ENCODE peak calls at places on chromosomes 4 and X, in eight cellular contexts. W is thoracic aorta; A is RWPE2; Z is CD8-positive, alpha-beta memory T cell; T is A673; V is GM23338; N is cardiac muscle cell; M is vagina. X is an unnamed sample. For H3K4me1, the result is how much of the 10 kb centered on the place peaks cover.

GRCh38 chrX:82666355-82666754 is 841.7 kb upstream of the POU3F4 start:
- DNase-seq in W (no peak), A (no peak), Z (no peak), T (no peak), V (peak), N (no peak), M (no peak), X (no peak)

GRCh38 chr4:55125087-55125721 is at the start of gene KDR:
- DNase-seq in W (no peak), A (no peak), Z (no peak), T (peak), V (peak), N (peak), M (no peak), X (no peak)

GRCh38 chr4:159735281-159736207 is 632.7 kb downstream of the RAPGEF2 start:
- DNase-seq in W (no peak), A (no peak), Z (no peak), T (no peak), V (peak), N (no peak), M (no peak), X (no peak)

GRCh38 chr4:4486969-4487368 is 54.9 kb downstream of the STX18 start:
- DNase-seq in W (no peak), A (no peak), Z (no peak), T (no peak), V (no peak), N (no peak), M (no peak), X (no peak)

GRCh38 chr4:177239475-177239874 is 70.2 kb upstream of the NEIL3 start:
- DNase-seq in W (no peak), A (no peak), Z (no peak), T (no peak), V (no peak), N (no peak), M (no peak), X (no peak)

GRCh38 chr4:88802138-88802537 is 104.5 kb upstream of the NAP1L5 start:
- DNase-seq in W (no peak), A (no peak), Z (no peak), T (no peak), V (no peak), N (no peak), M (no peak), X (no peak)

GRCh38 chr4:153140294-153140693 is 63.9 kb upstream of the TRIM2 start:
- DNase-seq in W (no peak), A (no peak), Z (no peak), T (no peak), V (no peak), N (no peak), M (no peak), X (no peak)

GRCh38 chr4:138348055-138348454 is 105.9 kb upstream of the SLC7A11 start:
- DNase-seq in W (no peak), A (no peak), Z (no peak), T (no peak), V (no peak), N (no peak), M (no peak), X (no peak)

GRCh38 chr4:94413085-94413685 is 38.6 kb upstream of the PDLIM5 start:
- DNase-seq in W (no peak), A (no peak), Z (no peak), T (no peak), V (no peak), N (no peak), M (no peak), X (no peak)

GRCh38 chr4:40000711-40001110 is 23.0 kb upstream of the PDS5A start:
- DNase-seq in W (no peak), A (no peak), Z (no peak), T (no peak), V (no peak), N (no peak), M (no peak), X (no peak)

GRCh38 chr4:1369091-1369450 is 22.1 kb downstream of the UVSSA start:
- DNase-seq in W (no peak), A (peak), Z (no peak), T (no peak), V (no peak), N (no peak), M (no peak), X (no peak)

GRCh38 chr4:1367936-1368289 is 20.9 kb downstream of the UVSSA start:
- DNase-seq in W (no peak), A (peak), Z (no peak), T (no peak), V (no peak), N (no peak), M (no peak), X (no peak)

GRCh38 chr4:1366371-1367229 is 19.6 kb downstream of the UVSSA start:
- DNase-seq in W (no peak), A (peak), Z (no peak), T (no peak), V (no peak), N (no peak), M (no peak), X (no peak)

GRCh38 chr4:1368421-1369090 is 21.5 kb downstream of the UVSSA start:
- DNase-seq in W (no peak), A (peak), Z (no peak), T (no peak), V (peak), N (no peak), M (no peak), X (no peak)

GRCh38 chr4:1367230-1367935 is 20.4 kb downstream of the UVSSA start:
- DNase-seq in W (no peak), A (no peak), Z (no peak), T (no peak), V (no peak), N (no peak), M (no peak), X (no peak)
- H3K4me3 ChIP-seq in W (no peak), A (no peak), Z (no peak), T (no peak), V (no peak), N (no peak), M (no peak), X (no peak)

GRCh38 chr4:73432169-73433000 is 3.6 kb upstream of the AFP start:
- DNase-seq in W (no peak), A (no peak), Z (no peak), T (no peak), V (no peak), N (no peak), M (no peak), X (no peak)
- H3K4me1 ChIP-seq in W (under half), A (under half), Z (under half), T (under half), V (under half), N (under half), M (under half), X (under half)

GRCh38 chr4:37826282-37827029 is at the start of gene PGM2:
- DNase-seq in W (peak), A (peak), Z (peak), T (peak), V (peak), N (peak), M (peak), X (peak)
- H3K4me3 ChIP-seq in W (peak), A (peak), Z (peak), T (peak), V (peak), N (peak), M (peak), X (peak)

GRCh38 chrX:1529756-1530155 is 7.2 kb downstream of the P2RY8 start:
- DNase-seq in W (no peak), A (no peak), Z (no peak), T (no peak), V (no peak), N (no peak), M (no peak), X (no peak)

GRCh38 chrX:1528884-1529203 is 8.1 kb downstream of the P2RY8 start:
- DNase-seq in W (no peak), A (no peak), Z (no peak), T (no peak), V (no peak), N (no peak), M (no peak), X (no peak)

GRCh38 chrX:1527457-1527856 is 9.5 kb downstream of the P2RY8 start:
- DNase-seq in W (no peak), A (no peak), Z (no peak), T (no peak), V (no peak), N (no peak), M (no peak), X (no peak)

GRCh38 chrX:1529328-1529727 is 7.7 kb downstream of the P2RY8 start:
- DNase-seq in W (no peak), A (no peak), Z (no peak), T (no peak), V (no peak), N (no peak), M (peak), X (no peak)

GRCh38 chrX:1528186-1528883 is 8.7 kb downstream of the P2RY8 start:
- DNase-seq in W (no peak), A (no peak), Z (no peak), T (no peak), V (no peak), N (no peak), M (peak), X (no peak)
- H3K4me1 ChIP-seq in W (under half), A (under half), Z (half or more), T (under half), V (under half), N (under half), M (under half), X (under half)

GRCh38 chr4:73596001-73596400 is 24.2 kb downstream of the RASSF6 start:
- DNase-seq in W (no peak), A (no peak), Z (no peak), T (no peak), V (no peak), N (no peak), M (no peak), X (no peak)
- H3K4me3 ChIP-seq in W (no peak), A (no peak), Z (no peak), T (no peak), V (no peak), N (no peak), M (no peak), X (no peak)

DNA sequence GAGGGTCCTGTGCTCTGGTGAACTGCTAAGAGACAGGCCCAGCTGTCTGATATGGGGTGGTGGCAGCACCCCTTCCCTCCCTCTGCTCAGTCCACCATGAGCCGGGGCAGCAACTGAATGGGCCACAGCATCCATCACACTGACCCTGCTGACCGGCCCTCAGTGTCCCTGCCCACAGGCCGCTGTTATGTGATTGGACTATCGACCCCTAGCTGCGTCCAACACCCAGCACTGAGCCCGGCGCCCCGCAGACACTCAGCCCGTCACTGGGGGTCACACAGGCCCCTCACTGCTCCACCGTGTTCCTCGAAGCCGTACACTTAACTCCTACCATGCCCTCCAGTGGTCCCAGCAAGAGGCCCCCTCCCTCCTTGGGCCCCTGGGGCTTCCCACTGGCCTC is 88.8 kb upstream of the PSAPL1 start:
- DNase-seq in W (no peak), A (no peak), Z (no peak), T (no peak), V (no peak), N (no peak), M (no peak), X (no peak)
- H3K4me1 ChIP-seq in W (under half), A (under half), Z (under half), T (under half), V (under half), N (under half), M (under half), X (under half)

GRCh38 chrX:153927686-153927935 is 1.5 kb upstream of the ARHGAP4 start:
- DNase-seq in W (no peak), A (no peak), Z (no peak), T (no peak), V (no peak), N (no peak), M (no peak), X (no peak)

GRCh38 chrX:153930011-153930910 is 4.2 kb upstream of the ARHGAP4 start:
- DNase-seq in W (no peak), A (no peak), Z (no peak), T (no peak), V (no peak), N (no peak), M (no peak), X (no peak)

GRCh38 chrX:153929576-153929975 is 3.5 kb upstream of the ARHGAP4 start:
- DNase-seq in W (no peak), A (no peak), Z (no peak), T (no peak), V (no peak), N (no peak), M (no peak), X (no peak)

GRCh38 chrX:153927936-153928760 is 2.1 kb upstream of the ARHGAP4 start:
- DNase-seq in W (peak), A (peak), Z (peak), T (peak), V (peak), N (peak), M (peak), X (peak)

DNA sequence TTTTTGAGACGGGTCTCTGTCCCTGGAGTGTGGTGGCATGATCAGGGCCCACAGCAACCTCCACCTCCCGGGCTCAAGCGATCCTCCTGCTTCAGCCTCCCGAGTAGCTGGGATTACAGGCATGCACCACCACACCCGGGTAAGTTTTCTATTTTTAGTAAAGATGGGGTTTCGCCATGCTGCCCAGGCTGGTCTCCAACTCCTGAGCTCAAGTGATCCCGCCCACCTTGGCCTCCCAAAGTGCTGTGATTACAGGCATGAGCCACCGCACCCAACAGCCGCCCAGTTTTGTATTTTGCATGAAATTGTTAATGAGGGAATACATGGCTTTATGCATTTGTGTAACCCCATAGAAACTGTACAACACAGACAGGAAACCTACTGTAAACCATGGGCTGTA is 2.8 kb upstream of the ARHGAP4 start:
- DNase-seq in W (no peak), A (no peak), Z (no peak), T (peak), V (no peak), N (no peak), M (no peak), X (no peak)
- H3K4me3 ChIP-seq in W (peak), A (no peak), Z (no peak), T (peak), V (no peak), N (no peak), M (no peak), X (peak)